ENCODE peak calls at places on chromosomes 1 and 21, in seven cellular contexts. X is esophagus muscularis mucosa, S is A549, J is tibial nerve, B is stomach, O is transverse colon, N is K562. Y is an unnamed sample.

GRCh38 chr1:228003461-228004330 is 3.1 kb upstream of the WNT3A start:
- DNase-seq in O (no peak), J (no peak), X (no peak), S (no peak), N (no peak), B (peak), Y (peak)

GRCh38 chr1:171472183-171472647 is 13.1 kb upstream of the PRRC2C start:
- DNase-seq in N (no peak), X (no peak), S (no peak), J (no peak), B (no peak), O (no peak), Y (no peak)

GRCh38 chr1:146049436-146049835 is 27.9 kb upstream of the HJV start:
- DNase-seq in N (no peak), O (no peak), B (no peak), J (no peak), S (no peak), X (peak), Y (no peak)

GRCh38 chr1:80054129-80054528 is 1047.6 kb upstream of the ADGRL4 start:
- DNase-seq in O (no peak), B (no peak), N (peak), S (peak), X (no peak), J (no peak), Y (no peak)

GRCh38 chr1:230863449-230863848 is 4.9 kb downstream of the C1orf198 start:
- DNase-seq in J (no peak), B (peak), X (no peak), N (no peak), S (no peak), O (no peak), Y (peak)

GRCh38 chr1:44812822-44813543 is 4.7 kb downstream of the BTBD19 start:
- DNase-seq in B (no peak), S (no peak), N (no peak), X (no peak), J (no peak), O (peak), Y (peak)

GRCh38 chr1:61152706-61153105 is 70.3 kb downstream of the NFIA start:
- DNase-seq in N (no peak), O (no peak), X (no peak), B (no peak), J (no peak), S (no peak), Y (no peak)

GRCh38 chr21:46294647-46295176 is 8.6 kb downstream of the YBEY start:
- DNase-seq in O (no peak), S (no peak), B (no peak), N (peak), J (no peak), X (no peak), Y (no peak)

GRCh38 chr1:27523666-27524020 is 33.7 kb upstream of the WASF2 start:
- DNase-seq in O (no peak), B (no peak), X (no peak), N (no peak), S (no peak), J (no peak), Y (no peak)

GRCh38 chr1:27021347-27022031 is 8.8 kb upstream of the TENT5B start:
- DNase-seq in X (no peak), O (no peak), B (no peak), S (no peak), N (peak), J (no peak), Y (no peak)

GRCh38 chr1:180912211-180912800 is 391 bp upstream of the KIAA1614 start:
- DNase-seq in X (no peak), B (no peak), J (no peak), S (no peak), O (no peak), N (no peak), Y (peak)

GRCh38 chr1:170030212-170030611 is 44.3 kb downstream of the KIFAP3 start:
- DNase-seq in S (no peak), J (no peak), B (no peak), O (no peak), N (no peak), X (no peak), Y (no peak)

DNA sequence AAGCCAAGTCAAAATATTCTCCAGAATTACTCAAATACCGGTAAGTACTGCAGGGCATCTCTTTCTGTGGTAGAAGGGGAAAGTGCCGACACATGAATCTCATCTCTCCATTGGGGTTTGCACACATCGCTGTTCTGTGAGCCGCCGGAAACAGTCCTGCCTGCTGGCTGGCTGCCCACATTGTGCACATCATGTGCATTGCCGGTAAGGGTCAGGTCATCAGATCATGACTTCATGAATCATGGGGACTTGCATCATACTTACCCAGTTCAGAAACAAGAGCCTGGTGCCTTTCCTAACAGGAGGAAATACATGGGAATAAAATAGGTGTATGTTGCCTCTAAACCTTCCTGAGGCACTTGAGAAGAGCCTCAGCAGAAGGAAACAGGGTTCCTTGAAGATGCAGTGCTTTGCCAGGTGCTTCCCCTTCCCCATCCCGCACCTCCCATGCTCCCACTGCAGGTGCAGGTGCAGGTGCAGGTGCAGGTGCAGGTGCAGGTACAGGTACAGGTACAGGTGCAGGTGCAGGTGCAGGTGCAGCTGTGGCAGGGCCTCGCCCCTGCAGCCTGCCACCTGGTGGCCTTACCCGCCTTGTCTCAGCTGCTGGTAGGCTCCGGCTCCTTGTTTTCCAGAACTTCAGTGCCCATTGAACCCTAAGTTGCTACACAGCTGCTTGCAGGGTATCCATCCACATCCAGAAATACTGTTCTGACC is 26.5 kb downstream of the GPR137B start:
- DNase-seq in S (peak), N (peak), X (no peak), B (peak), O (no peak), J (peak), Y (no peak)
- TF ChIP-seq EP300 in S (no peak), N (peak), X (no peak), B (no peak), O (no peak), J (no peak), Y (no peak)

DNA sequence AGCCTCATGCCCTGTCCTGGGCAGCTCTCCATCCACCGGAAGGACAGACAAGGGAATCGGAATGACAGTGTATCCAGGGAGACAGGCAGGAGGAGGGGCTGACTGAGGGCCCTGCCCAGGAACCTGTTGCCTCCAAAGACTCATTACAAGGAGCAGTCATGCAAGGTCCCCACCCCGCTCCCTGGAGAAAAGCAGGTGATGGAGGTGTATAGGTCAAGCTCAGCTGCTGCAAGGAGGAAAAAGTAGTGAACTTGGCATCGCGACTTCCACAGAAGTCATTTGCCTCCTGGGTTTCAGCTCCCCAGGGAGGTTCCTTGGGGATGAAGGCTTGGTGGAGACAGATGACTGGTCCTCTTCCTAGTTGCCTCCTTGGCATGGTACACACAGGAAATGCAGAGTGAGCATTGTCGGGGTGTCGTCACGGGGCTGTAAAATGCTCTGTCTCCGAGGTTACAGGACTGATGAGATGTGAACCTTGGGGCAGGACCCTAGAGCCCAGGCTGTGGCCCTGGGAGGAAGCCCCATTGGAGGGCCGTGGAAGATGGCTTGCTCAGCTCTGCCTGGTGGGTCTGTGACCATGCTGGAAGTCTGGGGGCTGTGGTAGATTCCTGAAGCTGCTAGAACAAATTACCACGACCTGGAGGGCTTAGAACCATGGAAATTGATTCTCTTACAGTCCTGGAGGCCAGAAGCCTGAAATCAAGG is 219.6 kb upstream of the C1orf174 start:
- DNase-seq in B (no peak), O (no peak), X (no peak), J (no peak), N (no peak), S (no peak), Y (peak)
- TF ChIP-seq EP300 in B (no peak), O (no peak), X (no peak), J (no peak), N (no peak), S (no peak), Y (no peak)

GRCh38 chr1:213393860-213394259 is 342.8 kb downstream of the RPS6KC1 start:
- DNase-seq in S (no peak), X (no peak), J (no peak), N (no peak), O (no peak), B (no peak), Y (no peak)
- TF ChIP-seq EP300 in S (no peak), X (no peak), J (no peak), N (no peak), O (no peak), B (no peak), Y (no peak)

GRCh38 chr1:94265931-94266330 is 28.5 kb upstream of the ARHGAP29 start:
- DNase-seq in B (no peak), J (no peak), N (no peak), S (no peak), X (no peak), O (no peak), Y (no peak)
- TF ChIP-seq EP300 in B (no peak), J (no peak), N (no peak), S (no peak), X (no peak), O (no peak), Y (no peak)

Y was measured in suprapubic skin.